ENCODE peak calls at places on chromosome 13, in four cellular contexts. A, L, J and M are unnamed samples.

GRCh38 chr13:33217256-33217655 is 68.3 kb downstream of the STARD13 start:
- DNase-seq in L (no peak), A (no peak), J (no peak), M (no peak)

GRCh38 chr13:75347925-75348324 is 134.0 kb downstream of the TBC1D4 start:
- DNase-seq in J (no peak), A (no peak), L (no peak), M (no peak)

GRCh38 chr13:39956036-39956435 is 300.6 kb downstream of the COG6 start:
- DNase-seq in J (no peak), L (peak; percentile 16), A (no peak), M (no peak)

GRCh38 chr13:47521895-47522487 is 479.1 kb downstream of the SUCLA2 start:
- DNase-seq in A (no peak), J (no peak), L (no peak), M (peak; percentile 3)

GRCh38 chr13:23754506-23754905 is 134.7 kb downstream of the MIPEP start:
- DNase-seq in A (peak; percentile 54), L (no peak), J (no peak), M (no peak)

GRCh38 chr13:32976046-32976781 is 40.0 kb upstream of the KL start:
- DNase-seq in A (no peak), J (no peak), L (no peak), M (no peak)

GRCh38 chr13:98105929-98106336 is 37.0 kb upstream of the FARP1 start:
- DNase-seq in L (no peak), J (no peak), A (no peak), M (peak; percentile 80)

GRCh38 chr13:110499621-110500281 is 61.8 kb downstream of the RAB20 start:
- DNase-seq in L (no peak), A (no peak), J (no peak), M (peak; percentile 93)

GRCh38 chr13:113226873-113227272 is 17.5 kb downstream of the CUL4A start:
- DNase-seq in J (no peak), A (no peak), L (no peak), M (no peak)

GRCh38 chr13:76813874-76814273 is 72.3 kb downstream of the KCTD12 start:
- DNase-seq in L (no peak), A (no peak), J (no peak), M (no peak)

GRCh38 chr13:30322428-30322827 is 15.1 kb upstream of the KATNAL1 start:
- DNase-seq in J (no peak), A (no peak), L (no peak), M (no peak)

GRCh38 chr13:66689037-66689619 is 541.0 kb downstream of the PCDH9 start:
- DNase-seq in L (no peak), J (no peak), A (no peak), M (no peak)

GRCh38 chr13:50801087-50801931 is 42.2 kb downstream of the DLEU7 start:
- DNase-seq in L (peak; percentile 52), A (peak; percentile 80), J (peak; percentile 39), M (peak; percentile 76)

GRCh38 chr13:113567681-113568080 is 16.9 kb upstream of the TFDP1 start:
- DNase-seq in L (no peak), J (no peak), A (no peak), M (no peak)

GRCh38 chr13:36736119-36736726 is 62.4 kb downstream of the SERTM1 start:
- DNase-seq in A (peak; percentile 51), J (no peak), L (peak; percentile 23), M (peak; percentile 58)